ENCODE peak calls at places on chromosomes 1 and 21, in five cellular contexts. Y is MM.1S, P is psoas muscle, J is foreskin fibroblast, N is fibroblast of mammary gland. G is an unnamed sample.

GRCh38 chr1:180365039-180365438 is 135.0 kb downstream of the LHX4 start:
- DNase-seq in Y (peak), P (no peak), J (no peak), N (peak), G (peak)

GRCh38 chr1:200048244-200048643 is 20.7 kb downstream of the NR5A2 start:
- DNase-seq in Y (no peak), P (no peak), J (no peak), N (no peak), G (no peak)

GRCh38 chr1:9181176-9181906 is 52.4 kb upstream of the GPR157 start:
- DNase-seq in Y (peak), P (peak), J (no peak), N (peak), G (peak)

GRCh38 chr1:45802343-45803298 is 791 bp upstream of the MAST2 start:
- DNase-seq in Y (peak), P (peak), J (peak), N (peak), G (peak)

GRCh38 chr1:67687649-67688048 is 2.6 kb downstream of the GADD45A start:
- DNase-seq in Y (no peak), P (no peak), J (peak), N (peak), G (peak)

GRCh38 chr1:30842698-30843354 is 65.7 kb downstream of the SDC3 start:
- DNase-seq in Y (no peak), P (no peak), J (peak), N (peak), G (no peak)

GRCh38 chr1:153945131-153945794 is 1.3 kb downstream of the DENND4B start:
- DNase-seq in Y (peak), P (peak), J (no peak), N (peak), G (peak)

GRCh38 chr1:100834779-100835645 is 59.6 kb downstream of the EXTL2 start:
- DNase-seq in Y (no peak), P (no peak), J (no peak), N (peak), G (peak)

GRCh38 chr1:186498071-186498470 is 37.2 kb upstream of the PDC start:
- DNase-seq in Y (no peak), P (no peak), J (no peak), N (no peak), G (no peak)

GRCh38 chr1:12059722-12060464 is 3.2 kb upstream of the TNFRSF8 start:
- DNase-seq in Y (peak), P (no peak), J (no peak), N (no peak), G (no peak)

GRCh38 chr1:234676103-234676594 is 66.2 kb upstream of the IRF2BP2 start:
- DNase-seq in Y (peak), P (peak), J (peak), N (peak), G (peak)

GRCh38 chr1:113747376-113747775 is 11.9 kb downstream of the PHTF1 start:
- DNase-seq in Y (no peak), P (no peak), J (peak), N (peak), G (peak)

GRCh38 chr1:205313681-205314308 is 7.8 kb downstream of the NUAK2 start:
- DNase-seq in Y (peak), P (peak), J (peak), N (peak), G (peak)

GRCh38 chr1:226404063-226404903 is 3.6 kb downstream of the PARP1 start:
- DNase-seq in Y (no peak), P (no peak), J (peak), N (peak), G (peak)

GRCh38 chr21:26846036-26846931 is 1.1 kb upstream of the ADAMTS1 start:
- DNase-seq in Y (no peak), P (peak), J (peak), N (peak), G (peak)
- H3K4me3 ChIP-seq in Y (peak), P (peak), J (peak), N (peak), G (peak)

GRCh38 chr1:170668301-170668789 is 4.4 kb downstream of the PRRX1 start:
- DNase-seq in Y (no peak), P (peak), J (no peak), N (peak), G (peak)
- H3K4me3 ChIP-seq in Y (peak), P (peak), J (peak), N (peak), G (peak)

DNA sequence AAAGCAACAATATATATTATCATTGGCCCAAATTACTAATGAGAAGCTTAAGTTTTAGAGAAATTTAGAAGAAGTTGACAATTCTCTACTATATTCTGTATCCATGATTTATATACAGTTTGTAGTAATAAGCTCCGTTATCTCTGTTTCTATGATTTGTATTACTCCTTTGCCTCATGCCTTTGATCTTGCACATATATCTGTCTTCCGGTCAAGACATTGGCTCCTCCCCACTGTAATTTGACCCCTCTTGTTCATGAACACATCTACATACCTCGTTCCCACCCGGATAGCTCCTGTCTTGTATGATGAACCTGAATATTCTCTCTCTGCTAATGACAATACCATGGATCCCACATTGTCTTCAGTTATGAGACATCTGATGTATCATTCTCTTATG is 581.0 kb upstream of the RGS18 start:
- DNase-seq in Y (no peak), P (no peak), J (no peak), N (no peak), G (no peak)
- H3K4me3 ChIP-seq in Y (no peak), P (no peak), J (no peak), N (no peak), G (no peak)

DNA sequence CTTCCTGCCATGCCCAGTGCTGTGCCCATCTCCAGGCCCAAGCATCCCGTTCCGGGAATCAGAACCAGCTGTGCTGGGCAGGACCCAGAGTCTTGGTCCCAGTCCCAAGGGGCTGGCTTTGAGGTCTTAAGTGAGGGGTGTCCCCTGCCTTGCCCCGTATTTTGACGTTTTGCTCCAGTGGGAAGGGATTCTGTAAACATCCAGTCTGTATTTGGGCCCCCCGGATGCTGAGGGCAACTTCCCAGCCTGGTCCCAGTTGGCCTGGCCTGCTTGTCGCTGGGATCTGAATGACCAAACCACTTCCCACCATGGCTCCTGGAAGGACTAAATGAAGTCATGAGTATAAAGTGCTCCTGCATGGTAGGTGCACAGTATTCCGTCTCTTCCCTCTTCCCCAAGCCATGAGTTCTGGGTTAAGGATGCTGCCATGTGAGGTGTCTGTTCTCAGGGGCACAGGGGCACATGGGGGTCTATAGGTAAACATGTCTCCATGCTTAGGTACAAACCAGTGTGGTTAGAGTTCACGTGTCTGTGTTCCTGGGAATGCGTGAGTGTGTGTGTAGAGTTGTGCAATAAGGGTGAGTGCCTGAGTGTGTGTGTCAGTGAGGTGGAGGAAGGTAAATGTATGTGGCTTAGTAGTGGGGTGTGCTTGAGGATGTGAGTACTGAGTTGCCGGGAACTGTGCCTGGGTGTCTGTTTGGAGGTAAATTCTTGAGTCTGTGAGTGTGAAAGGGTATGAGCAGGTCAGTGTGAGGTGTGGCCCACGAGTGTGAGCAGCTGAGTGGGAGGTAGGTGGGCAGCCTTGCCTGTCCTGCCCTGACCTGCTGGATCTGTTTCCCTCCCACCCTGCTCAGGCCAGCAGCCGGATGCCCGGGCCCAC is 1.5 kb downstream of the B4GALT2 start:
- DNase-seq in Y (no peak), P (no peak), J (no peak), N (peak), G (peak)
- H3K4me3 ChIP-seq in Y (peak), P (peak), J (peak), N (peak), G (peak)

DNA sequence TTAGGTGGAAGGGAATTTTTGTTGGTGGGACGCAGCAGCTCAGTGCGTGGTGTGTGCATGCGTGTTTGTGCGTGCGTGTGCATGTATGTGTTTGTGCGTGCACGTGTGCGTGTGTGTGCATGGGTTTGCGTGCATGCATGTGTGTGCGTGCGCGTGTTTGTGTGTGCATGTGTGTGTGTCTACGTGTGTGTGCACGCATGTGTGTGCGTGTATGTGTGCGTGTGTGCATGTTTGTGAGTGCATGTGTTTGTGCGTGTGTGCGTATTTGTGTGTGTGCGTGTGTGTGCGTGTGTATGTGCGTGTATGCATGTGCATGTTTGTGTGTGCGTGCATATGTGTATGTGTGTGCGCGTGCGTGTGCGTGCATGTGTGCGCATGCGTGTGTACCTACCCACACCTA is 20.2 kb downstream of the ATP5PO start:
- DNase-seq in Y (no peak), P (no peak), J (no peak), N (no peak), G (no peak)
- H3K4me3 ChIP-seq in Y (no peak), P (peak), J (no peak), N (no peak), G (no peak)